ENCODE peak calls at places on chromosomes 16 and 17, in four cellular contexts. C is posterior cingulate gyrus, I is psoas muscle, M is skeletal muscle cell. D is an unnamed sample.

GRCh38 chr16:72609933-72610332 is 438.0 kb upstream of the PMFBP1 start:
- DNase-seq in I (no peak), C (no peak), M (no peak), D (no peak)

GRCh38 chr16:49921791-49922456 is 66.0 kb upstream of the ZNF423 start:
- DNase-seq in M (peak), C (peak), I (peak), D (peak)

GRCh38 chr17:79097226-79098055 is 22.8 kb downstream of the ENGASE start:
- DNase-seq in I (no peak), M (no peak), C (no peak), D (no peak)

GRCh38 chr16:31112711-31113419 is 4.6 kb upstream of the KAT8 start:
- DNase-seq in I (no peak), M (no peak), C (no peak), D (no peak)

GRCh38 chr17:66517336-66518009 is 215.1 kb downstream of the PRKCA start:
- DNase-seq in M (no peak), I (no peak), C (no peak), D (no peak)

GRCh38 chr17:12918132-12918531 is 99.7 kb downstream of the ELAC2 start:
- DNase-seq in I (no peak), C (peak), M (no peak), D (no peak)

GRCh38 chr17:56867948-56868376 is 34.0 kb downstream of the DGKE start:
- DNase-seq in C (no peak), I (no peak), M (peak), D (no peak)

GRCh38 chr17:74744349-74744713 is 4.1 kb upstream of the NHERF1 start:
- DNase-seq in C (no peak), M (no peak), I (no peak), D (peak)

GRCh38 chr16:30651124-30652004 is 604 bp downstream of the PRR14 start:
- DNase-seq in C (peak), I (peak), M (no peak), D (peak)